ENCODE peak calls at places on chromosome 5, in five cellular contexts. D, M, Z, G and R are unnamed samples.

GRCh38 chr5:963673-964531 is 44.7 kb upstream of the NKD2 start:
- DNase-seq in D (no peak), Z (no peak), M (no peak), G (peak), R (peak)

GRCh38 chr5:40634154-40634553 is 45.6 kb upstream of the PTGER4 start:
- DNase-seq in M (no peak), G (no peak), Z (no peak), D (no peak), R (no peak)

GRCh38 chr5:37657046-37657445 is 182.8 kb downstream of the GDNF start:
- DNase-seq in D (no peak), M (no peak), G (no peak), Z (no peak), R (no peak)

GRCh38 chr5:14265574-14265973 is 122.4 kb downstream of the TRIO start:
- DNase-seq in Z (peak), D (no peak), G (no peak), M (peak), R (no peak)

GRCh38 chr5:98248949-98249348 is 524.5 kb upstream of the RGMB start:
- DNase-seq in Z (no peak), G (no peak), M (peak), D (no peak), R (no peak)

GRCh38 chr5:93926831-93927600 is 185.6 kb upstream of the POU5F2 start:
- DNase-seq in M (no peak), G (no peak), D (no peak), Z (no peak), R (no peak)

GRCh38 chr5:132501961-132502931 is 11.7 kb upstream of the IRF1 start:
- DNase-seq in D (no peak), M (no peak), Z (no peak), G (no peak), R (no peak)

GRCh38 chr5:11023970-11024369 is 262.9 kb upstream of the DAP start:
- DNase-seq in Z (no peak), D (no peak), M (no peak), G (no peak), R (no peak)

GRCh38 chr5:142794527-142794926 is 24.4 kb downstream of the ARHGAP26 start:
- DNase-seq in M (no peak), Z (no peak), D (no peak), G (no peak), R (no peak)

GRCh38 chr5:142826741-142827492 is 56.7 kb downstream of the ARHGAP26 start:
- DNase-seq in D (no peak), M (peak), Z (no peak), G (peak), R (no peak)

GRCh38 chr5:59066367-59067163 is 483.7 kb downstream of the RAB3C start:
- DNase-seq in D (no peak), Z (no peak), M (no peak), G (no peak), R (no peak)

GRCh38 chr5:139670369-139671095 is 22.4 kb downstream of the CXXC5 start:
- DNase-seq in G (peak), M (no peak), Z (no peak), D (peak), R (peak)

GRCh38 chr5:85182344-85182743 is 797.7 kb upstream of the EDIL3 start:
- DNase-seq in M (no peak), Z (no peak), D (no peak), G (no peak), R (no peak)

GRCh38 chr5:79561525-79561893 is 47.6 kb upstream of the HOMER1 start:
- DNase-seq in M (no peak), D (no peak), G (peak), Z (no peak), R (no peak)

GRCh38 chr5:134846641-134846960 is 833 bp downstream of the C5orf24 start:
- DNase-seq in M (no peak), Z (no peak), D (no peak), G (peak), R (peak)

GRCh38 chr5:14826714-14827113 is 44.9 kb downstream of the ANKH start:
- DNase-seq in Z (no peak), M (no peak), D (no peak), G (no peak), R (no peak)

GRCh38 chr5:10934789-10935355 is 173.8 kb upstream of the DAP start:
- DNase-seq in M (no peak), G (no peak), Z (no peak), D (no peak), R (no peak)

GRCh38 chr5:39355324-39355723 is 9.0 kb downstream of the C9 start:
- DNase-seq in G (no peak), Z (peak), D (no peak), M (no peak), R (no peak)

GRCh38 chr5:168734657-168735344 is 155.6 kb upstream of the PANK3 start:
- DNase-seq in D (no peak), Z (no peak), G (peak), M (no peak), R (peak)

GRCh38 chr5:168836603-168837245 is 257.6 kb upstream of the PANK3 start:
- DNase-seq in G (peak), D (no peak), Z (no peak), M (no peak), R (no peak)

GRCh38 chr5:134135091-134135655 is 20.7 kb downstream of the TCF7 start:
- DNase-seq in M (no peak), Z (no peak), G (peak), D (no peak), R (no peak)

GRCh38 chr5:132260714-132261615 is 3.5 kb downstream of the PDLIM4 start:
- DNase-seq in M (peak), G (peak), D (no peak), Z (peak), R (peak)

GRCh38 chr5:173807150-173807784 is 80.9 kb upstream of the CPEB4 start:
- DNase-seq in G (no peak), D (no peak), M (no peak), Z (no peak), R (no peak)

GRCh38 chr5:98816574-98817222 is 43.2 kb downstream of the RGMB start:
- DNase-seq in G (no peak), M (no peak), D (no peak), Z (no peak), R (no peak)

GRCh38 chr5:37834542-37835399 is 5.1 kb downstream of the GDNF start:
- DNase-seq in D (no peak), G (no peak), M (no peak), Z (no peak), R (peak)

GRCh38 chr5:1540831-1541661 is 17.3 kb upstream of the LPCAT1 start:
- DNase-seq in M (no peak), G (no peak), D (no peak), Z (no peak), R (no peak)

GRCh38 chr5:132821350-132821749 is 8.2 kb downstream of the SOWAHA start:
- DNase-seq in Z (no peak), D (no peak), M (no peak), G (no peak), R (no peak)

GRCh38 chr5:127705120-127705892 is 2.1 kb downstream of the CCDC192 start:
- DNase-seq in D (no peak), Z (peak), M (peak), G (peak), R (peak)

GRCh38 chr5:98735806-98736507 is 37.5 kb upstream of the RGMB start:
- DNase-seq in Z (no peak), D (no peak), G (no peak), M (no peak), R (no peak)

GRCh38 chr5:112755703-112756102 is 18.0 kb downstream of the APC start:
- DNase-seq in Z (no peak), D (no peak), M (no peak), G (no peak), R (no peak)

GRCh38 chr5:108420182-108420581 is 38.3 kb upstream of the FBXL17 start:
- DNase-seq in Z (no peak), M (no peak), G (no peak), D (no peak), R (no peak)

GRCh38 chr5:102813740-102814139 is 58.6 kb downstream of the PAM start:
- DNase-seq in M (no peak), Z (no peak), D (no peak), G (no peak), R (no peak)

GRCh38 chr5:65623482-65623881 is 651 bp downstream of the TRIM23 start:
- DNase-seq in D (no peak), M (no peak), G (no peak), Z (no peak), R (no peak)

GRCh38 chr5:69265931-69266330 is 31.2 kb downstream of the CDK7 start:
- DNase-seq in G (peak), Z (no peak), M (no peak), D (no peak), R (no peak)

GRCh38 chr5:113330533-113331200 is 104.1 kb downstream of the TSSK1B start:
- DNase-seq in Z (peak), D (peak), M (peak), G (no peak), R (peak)

GRCh38 chr5:142618125-142618524 is 67.8 kb downstream of the FGF1 start:
- DNase-seq in M (peak), Z (no peak), D (no peak), G (peak), R (no peak)

GRCh38 chr5:16913187-16913839 is 22.8 kb downstream of the MYO10 start:
- DNase-seq in M (peak), G (no peak), Z (no peak), D (no peak), R (no peak)